ENCODE peak calls at places on chromosomes 11 and 22, in eight cellular contexts. One of them, this sample, is unnamed.

GRCh38 chr11:109071712-109072524 is 350.1 kb upstream of the C11orf87 start:
- DNase-seq in thyroid gland: peak; percentile 1
- DNase-seq in tibial artery: no peak
- DNase-seq in A673: no peak
- DNase-seq in tibial nerve: no peak
- DNase-seq in heart right ventricle: peak; percentile 31
- DNase-seq in OCI-LY7: no peak
- DNase-seq in Peyer's patch: no peak
- DNase-seq in this sample: no peak

GRCh38 chr22:37626144-37626543 is 13.3 kb upstream of the SH3BP1 start:
- DNase-seq in thyroid gland: no peak
- DNase-seq in tibial artery: peak; percentile 90
- DNase-seq in A673: peak; percentile 39
- DNase-seq in tibial nerve: peak; percentile 42
- DNase-seq in heart right ventricle: peak; percentile 62
- DNase-seq in OCI-LY7: no peak
- DNase-seq in Peyer's patch: no peak
- DNase-seq in this sample: peak; percentile 66

GRCh38 chr11:36313750-36314500 is 17.8 kb downstream of the PRR5L start:
- DNase-seq in thyroid gland: no peak
- DNase-seq in tibial artery: no peak
- DNase-seq in A673: no peak
- DNase-seq in tibial nerve: no peak
- DNase-seq in heart right ventricle: no peak
- DNase-seq in OCI-LY7: no peak
- DNase-seq in Peyer's patch: no peak
- DNase-seq in this sample: no peak

GRCh38 chr11:93525601-93526000 is 17.6 kb downstream of the SMCO4 start:
- DNase-seq in thyroid gland: no peak
- DNase-seq in tibial artery: no peak
- DNase-seq in A673: no peak
- DNase-seq in tibial nerve: no peak
- DNase-seq in heart right ventricle: no peak
- DNase-seq in OCI-LY7: peak; percentile 50
- DNase-seq in Peyer's patch: no peak
- DNase-seq in this sample: peak; percentile 21

GRCh38 chr22:24096401-24097115 is 84.7 kb upstream of the SUSD2 start:
- DNase-seq in thyroid gland: no peak
- DNase-seq in tibial artery: peak; percentile 56
- DNase-seq in A673: no peak
- DNase-seq in tibial nerve: no peak
- DNase-seq in heart right ventricle: no peak
- DNase-seq in OCI-LY7: no peak
- DNase-seq in Peyer's patch: peak; percentile 33
- DNase-seq in this sample: no peak

GRCh38 chr11:46271407-46271806 is 6.1 kb upstream of the CREB3L1 start:
- DNase-seq in thyroid gland: no peak
- DNase-seq in tibial artery: no peak
- DNase-seq in A673: no peak
- DNase-seq in tibial nerve: no peak
- DNase-seq in heart right ventricle: no peak
- DNase-seq in OCI-LY7: no peak
- DNase-seq in Peyer's patch: no peak
- DNase-seq in this sample: no peak

GRCh38 chr22:21778705-21779363 is 43.2 kb upstream of the YPEL1 start:
- DNase-seq in thyroid gland: no peak
- DNase-seq in tibial artery: no peak
- DNase-seq in A673: no peak
- DNase-seq in tibial nerve: no peak
- DNase-seq in heart right ventricle: no peak
- DNase-seq in OCI-LY7: no peak
- DNase-seq in Peyer's patch: no peak
- DNase-seq in this sample: no peak

GRCh38 chr11:15208570-15209222 is 94.0 kb downstream of the INSC start:
- DNase-seq in thyroid gland: peak; percentile 75
- DNase-seq in tibial artery: peak; percentile 74
- DNase-seq in A673: peak; percentile 75
- DNase-seq in tibial nerve: peak; percentile 40
- DNase-seq in heart right ventricle: peak; percentile 60
- DNase-seq in OCI-LY7: peak; percentile 74
- DNase-seq in Peyer's patch: peak; percentile 87
- DNase-seq in this sample: peak; percentile 89

GRCh38 chr11:65636810-65637557 is 917 bp upstream of the SIPA1 start:
- DNase-seq in thyroid gland: no peak
- DNase-seq in tibial artery: no peak
- DNase-seq in A673: no peak
- DNase-seq in tibial nerve: no peak
- DNase-seq in heart right ventricle: no peak
- DNase-seq in OCI-LY7: no peak
- DNase-seq in Peyer's patch: no peak
- DNase-seq in this sample: no peak

GRCh38 chr22:40396882-40397281 is 26.5 kb downstream of the SGSM3 start:
- DNase-seq in thyroid gland: peak; percentile 94
- DNase-seq in tibial artery: no peak
- DNase-seq in A673: peak; percentile 96
- DNase-seq in tibial nerve: no peak
- DNase-seq in heart right ventricle: peak; percentile 62
- DNase-seq in OCI-LY7: no peak
- DNase-seq in Peyer's patch: no peak
- DNase-seq in this sample: peak; percentile 88

GRCh38 chr11:117502285-117502856 is 174.7 kb downstream of the CEP164 start:
- DNase-seq in thyroid gland: no peak
- DNase-seq in tibial artery: no peak
- DNase-seq in A673: no peak
- DNase-seq in tibial nerve: no peak
- DNase-seq in heart right ventricle: no peak
- DNase-seq in OCI-LY7: no peak
- DNase-seq in Peyer's patch: no peak
- DNase-seq in this sample: no peak

GRCh38 chr11:44634401-44635281 is 69.2 kb downstream of the CD82 start:
- DNase-seq in thyroid gland: peak; percentile 80
- DNase-seq in tibial artery: peak; percentile 81
- DNase-seq in A673: peak; percentile 69
- DNase-seq in tibial nerve: no peak
- DNase-seq in heart right ventricle: peak; percentile 83
- DNase-seq in OCI-LY7: peak; percentile 24
- DNase-seq in Peyer's patch: peak; percentile 68
- DNase-seq in this sample: peak; percentile 92

GRCh38 chr11:14075118-14075601 is 112.6 kb downstream of the SPON1 start:
- DNase-seq in thyroid gland: no peak
- DNase-seq in tibial artery: no peak
- DNase-seq in A673: no peak
- DNase-seq in tibial nerve: no peak
- DNase-seq in heart right ventricle: no peak
- DNase-seq in OCI-LY7: no peak
- DNase-seq in Peyer's patch: peak; percentile 57
- DNase-seq in this sample: no peak

GRCh38 chr11:2592559-2593392 is 107.0 kb downstream of the KCNQ1OT1 start:
- DNase-seq in thyroid gland: peak; percentile 0
- DNase-seq in tibial artery: no peak
- DNase-seq in A673: no peak
- DNase-seq in tibial nerve: no peak
- DNase-seq in heart right ventricle: no peak
- DNase-seq in OCI-LY7: no peak
- DNase-seq in Peyer's patch: peak; percentile 33
- DNase-seq in this sample: no peak

GRCh38 chr11:73622920-73623593 is 23.3 kb upstream of the PLEKHB1 start:
- DNase-seq in thyroid gland: no peak
- DNase-seq in tibial artery: no peak
- DNase-seq in A673: no peak
- DNase-seq in tibial nerve: no peak
- DNase-seq in heart right ventricle: no peak
- DNase-seq in OCI-LY7: no peak
- DNase-seq in Peyer's patch: no peak
- DNase-seq in this sample: no peak

DNA sequence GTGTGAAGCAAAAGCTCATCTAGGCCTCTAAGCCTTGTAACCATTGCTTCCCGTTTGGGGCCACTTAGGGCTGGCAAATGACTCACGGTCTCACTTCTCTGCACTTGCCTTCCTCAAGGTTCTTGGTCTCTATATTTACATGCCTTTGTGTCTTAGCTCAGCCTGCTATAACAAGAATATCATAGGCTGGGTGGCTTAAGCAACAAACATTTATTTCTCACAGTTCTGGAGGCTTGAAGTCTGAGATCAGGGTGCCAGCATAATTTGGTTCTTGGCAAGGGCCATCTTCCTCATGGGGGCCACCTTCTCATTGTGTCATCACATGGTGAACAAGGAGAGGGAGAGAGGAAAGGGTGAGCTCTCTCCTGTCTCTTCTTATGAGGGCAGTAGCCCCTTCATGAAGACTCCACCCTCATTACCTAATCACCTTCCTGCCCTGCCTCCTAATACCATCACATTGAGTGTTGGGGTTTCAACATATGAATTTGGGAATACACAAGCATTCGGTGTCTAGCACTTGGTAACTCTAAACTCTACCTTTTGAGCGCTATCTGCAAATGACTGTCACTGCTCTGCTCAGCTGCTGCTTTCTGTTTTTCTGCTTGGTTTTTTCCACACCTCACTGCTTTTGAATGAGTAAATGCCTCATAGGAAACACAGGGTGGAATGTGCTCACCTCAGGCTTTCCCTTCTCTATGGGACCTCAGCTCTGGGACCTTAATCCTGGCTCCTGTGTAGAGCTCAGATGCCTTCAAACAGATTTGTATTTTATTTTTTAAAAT is 16.2 kb upstream of the ME3 start:
- DNase-seq in thyroid gland: peak; percentile 33
- DNase-seq in tibial artery: no peak
- DNase-seq in A673: no peak
- DNase-seq in tibial nerve: no peak
- DNase-seq in heart right ventricle: no peak
- DNase-seq in OCI-LY7: no peak
- DNase-seq in Peyer's patch: no peak
- DNase-seq in this sample: no peak
- H3K4me1 ChIP-seq in thyroid gland: peaks cover 8% of the 10 kb centered on the region
- H3K4me1 ChIP-seq in tibial artery: no peaks in the 10 kb centered on the region
- H3K4me1 ChIP-seq in A673: no peaks in the 10 kb centered on the region
- H3K4me1 ChIP-seq in tibial nerve: peaks cover 8% of the 10 kb centered on the region
- H3K4me1 ChIP-seq in heart right ventricle: peaks cover 24% of the 10 kb centered on the region
- H3K4me1 ChIP-seq in OCI-LY7: no peaks in the 10 kb centered on the region
- H3K4me1 ChIP-seq in Peyer's patch: no peaks in the 10 kb centered on the region
- H3K4me1 ChIP-seq in this sample: no peaks in the 10 kb centered on the region

DNA sequence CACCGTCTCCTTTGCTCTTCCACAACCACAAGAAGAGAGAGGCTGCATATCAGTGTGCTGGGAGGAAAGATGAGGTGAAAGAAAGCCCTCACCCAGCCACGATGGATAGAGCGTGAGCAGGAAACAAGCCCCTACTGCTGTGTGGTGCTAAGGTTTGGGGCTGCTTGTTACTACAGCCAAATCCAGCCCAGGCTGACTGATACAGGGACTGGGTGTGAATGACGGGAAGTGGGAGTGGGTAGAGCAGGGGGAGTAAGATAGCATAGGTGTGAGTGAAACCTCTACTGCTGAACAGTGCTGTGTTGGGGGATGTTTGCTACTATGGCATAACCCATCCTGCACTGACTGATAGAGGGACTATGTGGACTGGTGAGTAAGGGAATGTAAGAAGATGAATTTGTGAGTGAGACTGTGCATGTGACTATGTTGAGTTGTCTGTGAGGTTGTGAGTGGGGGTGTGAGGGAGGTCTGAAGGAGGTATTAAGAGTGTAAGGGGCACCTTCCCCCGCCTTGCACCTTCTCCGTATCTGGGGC is 91.6 kb downstream of the MN1 start:
- DNase-seq in thyroid gland: no peak
- DNase-seq in tibial artery: no peak
- DNase-seq in A673: no peak
- DNase-seq in tibial nerve: no peak
- DNase-seq in heart right ventricle: no peak
- DNase-seq in OCI-LY7: no peak
- DNase-seq in Peyer's patch: no peak
- DNase-seq in this sample: no peak
- H3K27ac ChIP-seq in thyroid gland: no peak overlapping the region
- H3K27ac ChIP-seq in tibial artery: no peak overlapping the region
- H3K27ac ChIP-seq in A673: no peak overlapping the region
- H3K27ac ChIP-seq in tibial nerve: no peak overlapping the region
- H3K27ac ChIP-seq in heart right ventricle: no peak overlapping the region
- H3K27ac ChIP-seq in OCI-LY7: no peak overlapping the region
- H3K27ac ChIP-seq in Peyer's patch: no peak overlapping the region
- H3K27ac ChIP-seq in this sample: no peak overlapping the region

GRCh38 chr11:39678996-39679395 is 1780.5 kb downstream of the LRRC4C start:
- DNase-seq in thyroid gland: no peak
- DNase-seq in tibial artery: no peak
- DNase-seq in A673: no peak
- DNase-seq in tibial nerve: no peak
- DNase-seq in heart right ventricle: no peak
- DNase-seq in OCI-LY7: no peak
- DNase-seq in Peyer's patch: no peak
- DNase-seq in this sample: no peak

GRCh38 chr11:39684155-39684554 is 1775.3 kb downstream of the LRRC4C start:
- DNase-seq in thyroid gland: no peak
- DNase-seq in tibial artery: no peak
- DNase-seq in A673: no peak
- DNase-seq in tibial nerve: no peak
- DNase-seq in heart right ventricle: no peak
- DNase-seq in OCI-LY7: no peak
- DNase-seq in Peyer's patch: no peak
- DNase-seq in this sample: no peak

GRCh38 chr11:39681428-39681827 is 1778.0 kb downstream of the LRRC4C start:
- DNase-seq in thyroid gland: no peak
- DNase-seq in tibial artery: no peak
- DNase-seq in A673: no peak
- DNase-seq in tibial nerve: no peak
- DNase-seq in heart right ventricle: no peak
- DNase-seq in OCI-LY7: no peak
- DNase-seq in Peyer's patch: no peak
- DNase-seq in this sample: no peak
- TF ChIP-seq CTCF in thyroid gland: no peak
- TF ChIP-seq CTCF in tibial artery: no peak
- TF ChIP-seq CTCF in A673: no peak
- TF ChIP-seq CTCF in tibial nerve: no peak
- TF ChIP-seq CTCF in heart right ventricle: no peak
- TF ChIP-seq CTCF in OCI-LY7: no peak
- TF ChIP-seq CTCF in Peyer's patch: no peak
- TF ChIP-seq CTCF in this sample: no peak

DNA sequence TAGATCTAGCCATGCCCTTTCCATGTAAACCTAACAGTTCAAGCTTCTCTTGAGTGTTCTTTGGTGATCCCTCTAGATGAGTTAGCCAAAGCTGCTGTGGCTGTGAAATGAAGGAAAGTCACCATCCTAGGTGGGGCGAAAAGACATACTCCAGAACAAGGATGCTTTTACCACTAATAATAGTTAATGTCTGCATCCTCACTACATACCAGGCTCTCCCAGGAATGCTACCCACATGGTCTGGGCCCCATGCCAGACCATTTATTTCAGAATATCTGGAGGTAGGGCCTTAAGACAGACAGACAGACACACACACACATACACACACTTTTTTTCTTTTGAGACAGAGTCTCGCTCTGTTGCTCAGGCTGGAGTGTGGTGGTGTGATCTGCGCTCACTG is 14.7 kb downstream of the ABTB2 start:
- DNase-seq in thyroid gland: no peak
- DNase-seq in tibial artery: no peak
- DNase-seq in A673: peak; percentile 77
- DNase-seq in tibial nerve: no peak
- DNase-seq in heart right ventricle: no peak
- DNase-seq in OCI-LY7: no peak
- DNase-seq in Peyer's patch: no peak
- DNase-seq in this sample: no peak
- H3K4me1 ChIP-seq in thyroid gland: peaks cover 18% of the 10 kb centered on the region
- H3K4me1 ChIP-seq in tibial artery: no peaks in the 10 kb centered on the region
- H3K4me1 ChIP-seq in A673: peaks cover 46% of the 10 kb centered on the region
- H3K4me1 ChIP-seq in tibial nerve: peaks cover 63% of the 10 kb centered on the region
- H3K4me1 ChIP-seq in heart right ventricle: peaks cover 67% of the 10 kb centered on the region
- H3K4me1 ChIP-seq in OCI-LY7: no peaks in the 10 kb centered on the region
- H3K4me1 ChIP-seq in Peyer's patch: no peaks in the 10 kb centered on the region
- H3K4me1 ChIP-seq in this sample: peaks cover 34% of the 10 kb centered on the region

GRCh38 chr11:10439924-10440323 is 15.1 kb upstream of the AMPD3 start:
- DNase-seq in thyroid gland: no peak
- DNase-seq in tibial artery: no peak
- DNase-seq in A673: no peak
- DNase-seq in tibial nerve: no peak
- DNase-seq in heart right ventricle: no peak
- DNase-seq in OCI-LY7: no peak
- DNase-seq in Peyer's patch: no peak
- DNase-seq in this sample: no peak
- H3K27ac ChIP-seq in thyroid gland: no peak overlapping the region
- H3K27ac ChIP-seq in tibial artery: no peak overlapping the region
- H3K27ac ChIP-seq in A673: no peak overlapping the region
- H3K27ac ChIP-seq in tibial nerve: no peak overlapping the region
- H3K27ac ChIP-seq in heart right ventricle: no peak overlapping the region
- H3K27ac ChIP-seq in OCI-LY7: no peak overlapping the region
- H3K27ac ChIP-seq in Peyer's patch: no peak overlapping the region
- H3K27ac ChIP-seq in this sample: no peak overlapping the region

This sample was measured in hepatocyte.